ENCODE peak calls at places on chromosomes 5 and 9, in five cellular contexts. I, L, D, J and W are unnamed samples.

GRCh38 chr5:176639981-176640380 is 7.3 kb upstream of the TSPAN17 start:
- DNase-seq in J (no peak), D (no peak), L (no peak), I (peak), W (peak)

GRCh38 chr9:87193925-87194380 is 246.6 kb upstream of the GAS1 start:
- DNase-seq in L (no peak), I (peak), J (no peak), D (no peak), W (peak)

GRCh38 chr5:125142439-125142838 is 396.0 kb upstream of the ZNF608 start:
- DNase-seq in J (no peak), D (no peak), I (peak), L (no peak), W (no peak)

GRCh38 chr5:149749481-149750365 is 19.6 kb downstream of the PPARGC1B start:
- DNase-seq in I (peak), L (no peak), J (no peak), D (no peak), W (no peak)

GRCh38 chr5:87825583-87825982 is 412.9 kb upstream of the CCNH start:
- DNase-seq in I (peak), D (no peak), J (no peak), L (no peak), W (no peak)

GRCh38 chr5:43193171-43193951 is 1.3 kb downstream of the NIM1K start:
- DNase-seq in J (peak), L (peak), D (peak), I (peak), W (peak)

GRCh38 chr9:8599937-8600336 is 800.4 kb upstream of the DMAC1 start:
- DNase-seq in I (no peak), D (no peak), L (no peak), J (no peak), W (no peak)

GRCh38 chr5:134423376-134423775 is 11.7 kb upstream of the CDKN2AIPNL start:
- DNase-seq in I (no peak), L (no peak), J (no peak), D (no peak), W (no peak)

GRCh38 chr5:160054047-160054446 is 45.1 kb downstream of the TTC1 start:
- DNase-seq in I (peak), D (no peak), J (no peak), L (no peak), W (no peak)

GRCh38 chr9:89919171-89919681 is 314.4 kb downstream of the GADD45G start:
- DNase-seq in J (peak), L (peak), I (no peak), D (no peak), W (no peak)

GRCh38 chr9:16329699-16330113 is 540.8 kb downstream of the BNC2 start:
- DNase-seq in I (peak), D (no peak), J (no peak), L (no peak), W (no peak)

GRCh38 chr5:174724484-174725260 is at the start of gene MSX2:
- DNase-seq in J (peak), L (peak), D (no peak), I (peak), W (peak)